ENCODE peak calls at places on chromosomes 13 and 19, in six cellular contexts. One of them, this sample, is unnamed.

GRCh38 chr13:48401480-48401879 is 11.4 kb downstream of the LPAR6 start:
- DNase-seq in K562: no peak
- DNase-seq in GM12878: no peak
- DNase-seq in endothelial cell of umbilical vein: peak
- DNase-seq in A549: no peak
- DNase-seq in HepG2: no peak
- DNase-seq in this sample: no peak

GRCh38 chr13:35208587-35208986 is 266.5 kb downstream of the NBEA start:
- DNase-seq in HepG2: no peak
- DNase-seq in K562: no peak
- DNase-seq in GM12878: no peak
- DNase-seq in A549: no peak
- DNase-seq in endothelial cell of umbilical vein: no peak
- DNase-seq in this sample: no peak

GRCh38 chr19:4910594-4911273 is 1.4 kb downstream of the UHRF1 start:
- DNase-seq in GM12878: no peak
- DNase-seq in K562: no peak
- DNase-seq in A549: no peak
- DNase-seq in HepG2: no peak
- DNase-seq in endothelial cell of umbilical vein: peak
- DNase-seq in this sample: peak

GRCh38 chr13:27830010-27830409 is 37.7 kb downstream of the GSX1 start:
- DNase-seq in HepG2: no peak
- DNase-seq in K562: peak
- DNase-seq in GM12878: no peak
- DNase-seq in A549: peak
- DNase-seq in endothelial cell of umbilical vein: peak
- DNase-seq in this sample: peak

GRCh38 chr13:104773775-104774174 is 1707.6 kb upstream of the SLC10A2 start:
- DNase-seq in K562: no peak
- DNase-seq in GM12878: peak
- DNase-seq in A549: peak
- DNase-seq in endothelial cell of umbilical vein: peak
- DNase-seq in HepG2: peak
- DNase-seq in this sample: peak

GRCh38 chr19:18898533-18899408 is 2.8 kb upstream of the CERS1 start:
- DNase-seq in GM12878: no peak
- DNase-seq in endothelial cell of umbilical vein: no peak
- DNase-seq in A549: no peak
- DNase-seq in K562: no peak
- DNase-seq in HepG2: no peak
- DNase-seq in this sample: no peak

GRCh38 chr19:38721977-38722773 is 22.1 kb downstream of the CAPN12 start:
- DNase-seq in HepG2: peak
- DNase-seq in K562: no peak
- DNase-seq in endothelial cell of umbilical vein: no peak
- DNase-seq in GM12878: no peak
- DNase-seq in A549: no peak
- DNase-seq in this sample: no peak

GRCh38 chr19:1651061-1651547 is 1.3 kb downstream of the TCF3 start:
- DNase-seq in HepG2: no peak
- DNase-seq in A549: no peak
- DNase-seq in K562: no peak
- DNase-seq in endothelial cell of umbilical vein: peak
- DNase-seq in GM12878: peak
- DNase-seq in this sample: peak

GRCh38 chr13:30808600-30808999 is 73.3 kb downstream of the ALOX5AP start:
- DNase-seq in K562: no peak
- DNase-seq in A549: no peak
- DNase-seq in endothelial cell of umbilical vein: no peak
- DNase-seq in HepG2: no peak
- DNase-seq in GM12878: no peak
- DNase-seq in this sample: no peak

GRCh38 chr13:30806784-30807183 is 71.4 kb downstream of the ALOX5AP start:
- DNase-seq in endothelial cell of umbilical vein: peak
- DNase-seq in A549: no peak
- DNase-seq in HepG2: no peak
- DNase-seq in GM12878: no peak
- DNase-seq in K562: no peak
- DNase-seq in this sample: peak

GRCh38 chr13:30805603-30806011 is 70.3 kb downstream of the ALOX5AP start:
- DNase-seq in GM12878: no peak
- DNase-seq in HepG2: peak
- DNase-seq in K562: no peak
- DNase-seq in endothelial cell of umbilical vein: no peak
- DNase-seq in A549: no peak
- DNase-seq in this sample: no peak

GRCh38 chr13:30805132-30805537 is 69.8 kb downstream of the ALOX5AP start:
- DNase-seq in GM12878: no peak
- DNase-seq in endothelial cell of umbilical vein: no peak
- DNase-seq in HepG2: peak
- DNase-seq in A549: no peak
- DNase-seq in K562: no peak
- DNase-seq in this sample: no peak

GRCh38 chr13:30807392-30807791 is 72.0 kb downstream of the ALOX5AP start:
- DNase-seq in GM12878: no peak
- DNase-seq in endothelial cell of umbilical vein: no peak
- DNase-seq in HepG2: no peak
- DNase-seq in K562: no peak
- DNase-seq in A549: no peak
- DNase-seq in this sample: no peak
- TF ChIP-seq MYC in GM12878: no peak
- TF ChIP-seq MYC in endothelial cell of umbilical vein: no peak
- TF ChIP-seq MYC in HepG2: no peak
- TF ChIP-seq MYC in K562: no peak
- TF ChIP-seq MYC in A549: no peak
- TF ChIP-seq MYC in this sample: no peak

DNA sequence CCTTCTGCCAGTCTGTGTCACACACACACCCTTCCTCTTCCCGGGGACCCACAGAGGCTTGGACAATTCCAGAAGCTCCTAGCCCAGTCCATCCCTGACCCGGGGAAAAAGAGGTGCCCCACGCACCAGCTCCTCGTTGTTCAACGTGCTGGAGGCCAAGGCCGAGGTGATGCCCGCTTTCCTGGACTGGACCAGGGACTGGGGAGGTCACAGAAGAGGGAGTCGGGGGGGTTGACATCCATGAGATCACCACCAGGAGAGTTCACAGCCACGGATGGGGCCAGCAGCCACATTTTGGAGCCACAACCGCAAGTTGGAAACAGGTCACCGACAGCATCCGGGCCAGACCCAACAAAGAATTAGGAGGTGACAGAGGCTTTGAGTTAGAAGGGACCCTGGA is 39.4 kb downstream of the UNC13A start:
- DNase-seq in A549: no peak
- DNase-seq in HepG2: no peak
- DNase-seq in K562: no peak
- DNase-seq in endothelial cell of umbilical vein: no peak
- DNase-seq in GM12878: no peak
- DNase-seq in this sample: no peak
- TF ChIP-seq MAX in A549: no peak
- TF ChIP-seq MAX in HepG2: no peak
- TF ChIP-seq MAX in K562: no peak
- TF ChIP-seq MAX in endothelial cell of umbilical vein: no peak
- TF ChIP-seq MAX in GM12878: no peak
- TF ChIP-seq MAX in this sample: no peak

GRCh38 chr19:49201042-49201441 is 43.5 kb downstream of the TRPM4 start:
- DNase-seq in GM12878: no peak
- DNase-seq in endothelial cell of umbilical vein: no peak
- DNase-seq in A549: no peak
- DNase-seq in K562: no peak
- DNase-seq in HepG2: no peak
- DNase-seq in this sample: no peak

GRCh38 chr19:49194408-49194807 is 36.8 kb downstream of the TRPM4 start:
- DNase-seq in GM12878: no peak
- DNase-seq in A549: no peak
- DNase-seq in K562: no peak
- DNase-seq in HepG2: no peak
- DNase-seq in endothelial cell of umbilical vein: no peak
- DNase-seq in this sample: no peak

GRCh38 chr19:49205114-49205513 is 47.5 kb downstream of the TRPM4 start:
- DNase-seq in K562: peak
- DNase-seq in GM12878: no peak
- DNase-seq in HepG2: no peak
- DNase-seq in A549: no peak
- DNase-seq in endothelial cell of umbilical vein: no peak
- DNase-seq in this sample: peak

GRCh38 chr19:49196527-49197240 is 39.1 kb downstream of the TRPM4 start:
- DNase-seq in GM12878: no peak
- DNase-seq in A549: no peak
- DNase-seq in K562: peak
- DNase-seq in endothelial cell of umbilical vein: no peak
- DNase-seq in HepG2: no peak
- DNase-seq in this sample: no peak

DNA sequence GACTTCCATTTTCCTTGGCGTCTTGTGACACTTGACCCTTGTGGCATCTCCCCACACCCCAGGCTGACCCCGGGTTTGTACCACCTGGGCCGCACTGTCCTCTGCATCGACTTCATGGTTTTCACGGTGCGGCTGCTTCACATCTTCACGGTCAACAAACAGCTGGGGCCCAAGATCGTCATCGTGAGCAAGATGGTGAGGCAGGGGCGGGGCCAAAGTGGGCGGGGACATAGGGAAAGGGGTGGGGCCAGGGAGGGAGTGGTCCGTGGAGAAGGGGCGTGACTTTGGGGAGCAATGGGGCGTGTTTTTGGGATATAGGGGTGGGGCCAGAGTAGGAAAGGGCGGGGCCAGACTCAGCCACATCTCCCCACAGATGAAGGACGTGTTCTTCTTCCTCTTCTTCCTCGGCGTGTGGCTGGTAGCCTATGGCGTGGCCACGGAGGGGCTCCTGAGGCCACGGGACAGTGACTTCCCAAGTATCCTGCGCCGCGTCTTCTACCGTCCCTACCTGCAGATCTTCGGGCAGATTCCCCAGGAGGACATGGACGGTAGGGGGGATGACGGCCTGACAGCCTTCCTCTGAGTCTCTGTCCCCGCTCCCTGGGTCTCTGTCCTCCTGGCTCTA is 42.8 kb downstream of the TRPM4 start:
- DNase-seq in GM12878: no peak
- DNase-seq in HepG2: no peak
- DNase-seq in endothelial cell of umbilical vein: no peak
- DNase-seq in A549: peak
- DNase-seq in K562: peak
- DNase-seq in this sample: no peak
- H3K4me3 ChIP-seq in GM12878: no peak
- H3K4me3 ChIP-seq in HepG2: no peak
- H3K4me3 ChIP-seq in endothelial cell of umbilical vein: no peak
- H3K4me3 ChIP-seq in A549: no peak
- H3K4me3 ChIP-seq in K562: peak
- H3K4me3 ChIP-seq in this sample: no peak

GRCh38 chr13:19766637-19767036 is 16.1 kb downstream of the PSPC1 start:
- DNase-seq in K562: no peak
- DNase-seq in HepG2: no peak
- DNase-seq in GM12878: no peak
- DNase-seq in endothelial cell of umbilical vein: no peak
- DNase-seq in A549: no peak
- DNase-seq in this sample: no peak
- TF ChIP-seq MYC in K562: no peak
- TF ChIP-seq MYC in HepG2: no peak
- TF ChIP-seq MYC in GM12878: no peak
- TF ChIP-seq MYC in endothelial cell of umbilical vein: no peak
- TF ChIP-seq MYC in A549: no peak
- TF ChIP-seq MYC in this sample: no peak

GRCh38 chr13:110815471-110816204 is 99.2 kb downstream of the ANKRD10 start:
- DNase-seq in GM12878: peak
- DNase-seq in A549: no peak
- DNase-seq in endothelial cell of umbilical vein: no peak
- DNase-seq in K562: no peak
- DNase-seq in HepG2: no peak
- DNase-seq in this sample: no peak
- TF ChIP-seq MAX in GM12878: no peak
- TF ChIP-seq MAX in A549: no peak
- TF ChIP-seq MAX in endothelial cell of umbilical vein: no peak
- TF ChIP-seq MAX in K562: no peak
- TF ChIP-seq MAX in HepG2: no peak
- TF ChIP-seq MAX in this sample: no peak

This sample was measured in NB4.